ENCODE peak calls at places on chromosomes 6 and 20, in eight cellular contexts. U is SW 1271; J is HS-5; A is stimulated activated CD8-positive, alpha-beta memory T cell treated with anti-CD3 and anti-CD28 coated beads, Interleukin-4, amount 100 ng/mL, for 24 hours; K is T-helper 17 cell; B is psoas muscle; Z is NCI-H2029; S is NCI-H748 treated with DMSO at 0.1 percent for 48 hours. Q is an unnamed sample.

GRCh38 chr6:72826744-72827438 is 205.0 kb downstream of the KCNQ5 start:
- DNase-seq in U (no peak), J (peak; percentile 71), A (no peak), K (no peak), B (no peak), Z (no peak), S (no peak), Q (no peak)

GRCh38 chr6:122772724-122773123 is 6.8 kb upstream of the FABP7 start:
- DNase-seq in U (no peak), J (no peak), A (no peak), K (no peak), B (no peak), Z (no peak), S (no peak), Q (no peak)

GRCh38 chr6:17907467-17908229 is 79.8 kb downstream of the KIF13A start:
- DNase-seq in U (peak; percentile 79), J (peak; percentile 98), A (no peak), K (no peak), B (peak; percentile 80), Z (no peak), S (no peak), Q (no peak)

GRCh38 chr6:139062921-139063320 is 34.4 kb downstream of the ABRACL start:
- DNase-seq in U (no peak), J (no peak), A (no peak), K (no peak), B (no peak), Z (no peak), S (no peak), Q (no peak)

GRCh38 chr6:169395080-169395805 is 141.6 kb upstream of the THBS2 start:
- DNase-seq in U (no peak), J (no peak), A (no peak), K (no peak), B (no peak), Z (no peak), S (no peak), Q (no peak)

GRCh38 chr6:144471986-144472385 is 186.9 kb downstream of the UTRN start:
- DNase-seq in U (no peak), J (no peak), A (no peak), K (no peak), B (no peak), Z (no peak), S (no peak), Q (no peak)

GRCh38 chr6:142810952-142811514 is 133.9 kb downstream of the HIVEP2 start:
- DNase-seq in U (no peak), J (no peak), A (no peak), K (no peak), B (no peak), Z (no peak), S (no peak), Q (no peak)

GRCh38 chr6:16239090-16239797 is 857 bp downstream of the GMPR start:
- DNase-seq in U (no peak), J (no peak), A (no peak), K (no peak), B (peak; percentile 83), Z (peak; percentile 92), S (peak; percentile 56), Q (no peak)

GRCh38 chr20:35306931-35307517 is 14.8 kb upstream of the FAM83C start:
- DNase-seq in U (peak; percentile 96), J (no peak), A (no peak), K (no peak), B (peak; percentile 60), Z (peak; percentile 9), S (peak; percentile 7), Q (no peak)

GRCh38 chr6:35585688-35586087 is 73.0 kb upstream of the TULP1 start:
- DNase-seq in U (no peak), J (no peak), A (no peak), K (no peak), B (no peak), Z (no peak), S (no peak), Q (no peak)

GRCh38 chr6:52820198-52820597 is 16.6 kb upstream of the GSTA1 start:
- DNase-seq in U (no peak), J (no peak), A (no peak), K (no peak), B (no peak), Z (no peak), S (no peak), Q (no peak)

Q was measured in central memory CD8-positive, alpha-beta T cell.